ENCODE peak calls at places on chromosomes 11 and 22, in four cellular contexts. One of them, this sample, is unnamed.

GRCh38 chr11:130719516-130719915 is 196.8 kb downstream of the SNX19 start:
- DNase-seq in endodermal cell: no peak
- DNase-seq in omental fat pad: no peak
- DNase-seq in fibroblast of lung: peak
- DNase-seq in this sample: no peak

GRCh38 chr22:23268139-23268712 is 87.9 kb downstream of the BCR start:
- DNase-seq in endodermal cell: peak
- DNase-seq in omental fat pad: no peak
- DNase-seq in fibroblast of lung: no peak
- DNase-seq in this sample: no peak

GRCh38 chr11:123194308-123195181 is 503 bp downstream of the CLMP start:
- DNase-seq in endodermal cell: peak
- DNase-seq in omental fat pad: no peak
- DNase-seq in fibroblast of lung: peak
- DNase-seq in this sample: no peak

GRCh38 chr11:32830413-32830738 is 649 bp downstream of the PRRG4 start:
- DNase-seq in endodermal cell: no peak
- DNase-seq in omental fat pad: no peak
- DNase-seq in fibroblast of lung: no peak
- DNase-seq in this sample: no peak

GRCh38 chr11:119828011-119828410 is 99.0 kb upstream of the NECTIN1 start:
- DNase-seq in endodermal cell: no peak
- DNase-seq in omental fat pad: no peak
- DNase-seq in fibroblast of lung: no peak
- DNase-seq in this sample: no peak

GRCh38 chr22:35128637-35129036 is 62.7 kb downstream of the ISX start:
- DNase-seq in endodermal cell: no peak
- DNase-seq in omental fat pad: no peak
- DNase-seq in fibroblast of lung: no peak
- DNase-seq in this sample: no peak

GRCh38 chr11:92122561-92122960 is 102.1 kb upstream of the FAT3 start:
- DNase-seq in endodermal cell: no peak
- DNase-seq in omental fat pad: no peak
- DNase-seq in fibroblast of lung: no peak
- DNase-seq in this sample: no peak

GRCh38 chr11:76132268-76132667 is 74.0 kb downstream of the WNT11 start:
- DNase-seq in endodermal cell: no peak
- DNase-seq in omental fat pad: no peak
- DNase-seq in fibroblast of lung: peak
- DNase-seq in this sample: no peak

GRCh38 chr22:31442768-31443489 is 43.5 kb downstream of the DRG1 start:
- DNase-seq in endodermal cell: peak
- DNase-seq in omental fat pad: no peak
- DNase-seq in fibroblast of lung: no peak
- DNase-seq in this sample: no peak

GRCh38 chr11:61392991-61393595 is 706 bp downstream of the TMEM216 start:
- DNase-seq in endodermal cell: peak
- DNase-seq in omental fat pad: no peak
- DNase-seq in fibroblast of lung: peak
- DNase-seq in this sample: no peak

GRCh38 chr11:11782532-11783110 is 59.2 kb upstream of the USP47 start:
- DNase-seq in endodermal cell: no peak
- DNase-seq in omental fat pad: no peak
- DNase-seq in fibroblast of lung: no peak
- DNase-seq in this sample: no peak

GRCh38 chr11:43643898-43644625 is 36.5 kb upstream of the HSD17B12 start:
- DNase-seq in endodermal cell: peak
- DNase-seq in omental fat pad: peak
- DNase-seq in fibroblast of lung: peak
- DNase-seq in this sample: peak

GRCh38 chr11:116533186-116533825 is 239.5 kb downstream of the BUD13 start:
- DNase-seq in endodermal cell: peak
- DNase-seq in omental fat pad: no peak
- DNase-seq in fibroblast of lung: no peak
- DNase-seq in this sample: no peak

GRCh38 chr11:121634889-121635288 is 182.1 kb upstream of the SORL1-AS1 start:
- DNase-seq in endodermal cell: peak
- DNase-seq in omental fat pad: no peak
- DNase-seq in fibroblast of lung: peak
- DNase-seq in this sample: no peak

GRCh38 chr22:40855104-40855959 is 1.1 kb downstream of the ST13 start:
- DNase-seq in endodermal cell: peak
- DNase-seq in omental fat pad: peak
- DNase-seq in fibroblast of lung: peak
- DNase-seq in this sample: no peak

GRCh38 chr11:67056640-67057409 is at the start of gene RHOD:
- DNase-seq in endodermal cell: peak
- DNase-seq in omental fat pad: no peak
- DNase-seq in fibroblast of lung: no peak
- DNase-seq in this sample: no peak

GRCh38 chr22:47164514-47165337 is 402.3 kb downstream of the TBC1D22A start:
- DNase-seq in endodermal cell: peak
- DNase-seq in omental fat pad: peak
- DNase-seq in fibroblast of lung: no peak
- DNase-seq in this sample: no peak

GRCh38 chr11:27179334-27179733 is 138.7 kb downstream of the BBOX1 start:
- DNase-seq in endodermal cell: no peak
- DNase-seq in omental fat pad: no peak
- DNase-seq in fibroblast of lung: no peak
- DNase-seq in this sample: no peak

GRCh38 chr22:41798736-41799135 is 1.7 kb upstream of the CCDC134 start:
- DNase-seq in endodermal cell: no peak
- DNase-seq in omental fat pad: no peak
- DNase-seq in fibroblast of lung: no peak
- DNase-seq in this sample: no peak

GRCh38 chr11:122138759-122139594 is 23.0 kb upstream of the BLID start:
- DNase-seq in endodermal cell: peak
- DNase-seq in omental fat pad: no peak
- DNase-seq in fibroblast of lung: no peak
- DNase-seq in this sample: no peak

GRCh38 chr22:50698546-50698945 is 25.9 kb downstream of the SHANK3 start:
- DNase-seq in endodermal cell: peak
- DNase-seq in omental fat pad: no peak
- DNase-seq in fibroblast of lung: no peak
- DNase-seq in this sample: no peak

GRCh38 chr11:100576044-100577021 is 110.8 kb upstream of the ARHGAP42 start:
- DNase-seq in endodermal cell: no peak
- DNase-seq in omental fat pad: no peak
- DNase-seq in fibroblast of lung: peak
- DNase-seq in this sample: no peak

GRCh38 chr22:46584081-46584903 is 35.9 kb upstream of the GRAMD4 start:
- DNase-seq in endodermal cell: peak
- DNase-seq in omental fat pad: no peak
- DNase-seq in fibroblast of lung: no peak
- DNase-seq in this sample: no peak

GRCh38 chr22:37542959-37543358 is 17.3 kb upstream of the CDC42EP1 start:
- DNase-seq in endodermal cell: no peak
- DNase-seq in omental fat pad: no peak
- DNase-seq in fibroblast of lung: no peak
- DNase-seq in this sample: no peak

GRCh38 chr11:266676-267439 is 11.3 kb upstream of the NLRP6 start:
- DNase-seq in endodermal cell: no peak
- DNase-seq in omental fat pad: no peak
- DNase-seq in fibroblast of lung: no peak
- DNase-seq in this sample: no peak

GRCh38 chr11:67288452-67289225 is 464 bp upstream of the ANKRD13D start:
- DNase-seq in endodermal cell: peak
- DNase-seq in omental fat pad: no peak
- DNase-seq in fibroblast of lung: peak
- DNase-seq in this sample: peak

GRCh38 chr11:82864268-82864667 is 36.0 kb downstream of the PRCP start:
- DNase-seq in endodermal cell: peak
- DNase-seq in omental fat pad: peak
- DNase-seq in fibroblast of lung: peak
- DNase-seq in this sample: no peak

DNA sequence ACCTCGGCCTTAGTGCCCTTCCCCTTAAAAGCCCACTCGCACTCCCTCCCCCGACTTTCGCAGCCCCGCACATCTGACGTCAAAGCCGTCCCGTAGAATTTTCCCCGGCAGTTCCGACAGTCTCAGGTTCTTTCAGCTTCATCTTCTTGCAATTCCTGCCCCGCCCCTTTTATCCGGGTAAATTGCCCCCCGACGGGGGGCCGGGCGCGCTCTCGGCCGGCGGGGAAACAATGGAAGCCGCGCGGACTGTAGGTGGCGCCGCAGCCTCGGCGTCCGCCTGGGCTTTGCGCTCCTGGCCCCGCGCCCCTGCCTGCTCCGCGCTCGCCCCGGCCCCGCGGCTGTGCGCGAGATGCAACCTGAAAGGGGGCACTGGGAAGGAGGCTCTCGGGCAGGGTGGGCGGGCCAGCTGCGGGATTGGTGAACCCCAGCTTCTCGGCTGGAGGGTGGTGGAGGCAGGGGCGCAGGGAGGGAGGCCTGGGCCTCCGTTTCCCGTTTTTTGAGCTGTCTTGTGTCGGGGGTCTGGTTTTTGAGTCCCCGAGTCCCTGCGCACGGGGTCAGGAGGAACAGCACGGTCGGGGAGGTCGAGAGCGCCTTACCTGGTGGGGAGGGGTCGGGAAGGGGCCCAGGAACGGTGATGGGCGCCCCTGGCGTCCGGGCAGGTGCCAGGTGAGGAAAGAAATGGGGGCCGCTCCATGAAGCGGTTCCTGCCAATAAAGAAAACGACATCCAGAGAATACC is 855 bp upstream of the FGF19 start:
- DNase-seq in endodermal cell: peak
- DNase-seq in omental fat pad: no peak
- DNase-seq in fibroblast of lung: no peak
- DNase-seq in this sample: no peak
- TF ChIP-seq CTCF in endodermal cell: peak
- TF ChIP-seq CTCF in omental fat pad: no peak
- TF ChIP-seq CTCF in fibroblast of lung: peak
- TF ChIP-seq CTCF in this sample: peak

GRCh38 chr11:20444537-20444936 is 57.0 kb downstream of the PRMT3 start:
- DNase-seq in endodermal cell: no peak
- DNase-seq in omental fat pad: no peak
- DNase-seq in fibroblast of lung: no peak
- DNase-seq in this sample: no peak

GRCh38 chr11:20438637-20439036 is 51.1 kb downstream of the PRMT3 start:
- DNase-seq in endodermal cell: no peak
- DNase-seq in omental fat pad: no peak
- DNase-seq in fibroblast of lung: no peak
- DNase-seq in this sample: no peak

GRCh38 chr11:20448838-20449237 is 61.3 kb downstream of the PRMT3 start:
- DNase-seq in endodermal cell: no peak
- DNase-seq in omental fat pad: no peak
- DNase-seq in fibroblast of lung: no peak
- DNase-seq in this sample: no peak

GRCh38 chr11:20443596-20443995 is 56.1 kb downstream of the PRMT3 start:
- DNase-seq in endodermal cell: no peak
- DNase-seq in omental fat pad: no peak
- DNase-seq in fibroblast of lung: peak
- DNase-seq in this sample: no peak
- TF ChIP-seq CTCF in endodermal cell: peak
- TF ChIP-seq CTCF in omental fat pad: no peak
- TF ChIP-seq CTCF in fibroblast of lung: peak
- TF ChIP-seq CTCF in this sample: peak

DNA sequence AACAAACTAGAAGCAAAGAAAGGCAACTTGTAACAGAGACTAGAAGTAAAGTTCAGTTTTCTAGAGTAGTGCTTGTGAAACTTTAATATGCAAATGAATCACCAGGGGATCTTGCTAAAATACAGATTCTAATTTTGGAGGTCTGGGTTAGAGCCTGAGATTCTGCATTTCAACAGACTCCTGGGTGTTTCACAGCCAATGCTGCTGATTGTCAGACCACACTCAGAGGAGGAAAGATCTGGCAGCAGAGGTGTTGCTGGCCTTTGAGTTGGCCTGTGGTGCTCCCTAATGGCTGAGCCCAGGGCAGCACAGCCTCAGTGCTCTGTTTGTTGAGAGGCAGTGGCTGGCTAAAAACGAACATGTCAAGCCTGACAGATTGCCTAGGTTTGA is 5.4 kb downstream of the CRY2 start:
- DNase-seq in endodermal cell: peak
- DNase-seq in omental fat pad: no peak
- DNase-seq in fibroblast of lung: no peak
- DNase-seq in this sample: no peak
- TF ChIP-seq CTCF in endodermal cell: peak
- TF ChIP-seq CTCF in omental fat pad: no peak
- TF ChIP-seq CTCF in fibroblast of lung: no peak
- TF ChIP-seq CTCF in this sample: no peak

DNA sequence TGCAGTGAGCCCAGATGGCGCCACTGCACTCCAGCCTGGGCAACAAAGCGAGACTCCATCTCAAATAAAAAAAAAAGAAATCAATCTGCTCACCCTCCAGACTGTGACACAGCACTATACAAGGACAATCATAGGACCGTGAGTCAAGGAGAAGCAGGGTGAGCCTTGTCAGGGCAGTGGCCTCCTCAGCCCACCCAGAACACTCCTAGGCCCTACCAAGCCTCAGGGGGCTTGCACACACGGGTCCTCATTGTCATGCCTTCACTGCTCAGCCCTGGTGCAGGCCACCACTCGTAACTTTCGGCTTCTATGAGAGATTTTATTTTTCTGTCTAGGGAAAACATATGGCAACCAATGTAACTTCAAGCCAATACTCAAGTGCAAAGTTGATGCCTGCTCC is 35.8 kb downstream of the DGCR2 start:
- DNase-seq in endodermal cell: no peak
- DNase-seq in omental fat pad: no peak
- DNase-seq in fibroblast of lung: no peak
- DNase-seq in this sample: no peak
- TF ChIP-seq CTCF in endodermal cell: no peak
- TF ChIP-seq CTCF in omental fat pad: no peak
- TF ChIP-seq CTCF in fibroblast of lung: no peak
- TF ChIP-seq CTCF in this sample: no peak

This sample was measured in esophagus squamous epithelium.